ENCODE peak calls at places on chromosomes 3 and 15, in four cellular contexts. A, D, P and C are unnamed samples.

GRCh38 chr3:61439116-61439459 is 122.3 kb upstream of the PTPRG start:
- DNase-seq in A (no peak), D (no peak), P (no peak), C (no peak)

GRCh38 chr3:196793224-196793623 is 53.6 kb downstream of the PAK2 start:
- DNase-seq in A (peak), D (no peak), P (peak), C (no peak)

GRCh38 chr3:49794431-49794830 is 5.2 kb downstream of the CDHR4 start:
- DNase-seq in A (no peak), D (no peak), P (no peak), C (peak)

GRCh38 chr15:91099616-91100560 is at the start of gene SV2B:
- DNase-seq in A (peak), D (peak), P (peak), C (no peak)

GRCh38 chr3:122932251-122932967 is 95.2 kb downstream of the SEMA5B start:
- DNase-seq in A (no peak), D (no peak), P (peak), C (no peak)

GRCh38 chr15:71781179-71781964 is 29.0 kb upstream of the NR2E3 start:
- DNase-seq in A (no peak), D (no peak), P (peak), C (no peak)

GRCh38 chr3:113212155-113212844 is 943 bp downstream of the BOC start:
- DNase-seq in A (peak), D (peak), P (peak), C (no peak)

GRCh38 chr15:78076231-78077052 is 1.1 kb downstream of the TBC1D2B start:
- DNase-seq in A (no peak), D (no peak), P (no peak), C (no peak)

GRCh38 chr3:182067423-182067822 is 355.7 kb downstream of the SOX2 start:
- DNase-seq in A (no peak), D (no peak), P (no peak), C (no peak)

GRCh38 chr3:99286266-99286845 is 352.0 kb upstream of the COL8A1 start:
- DNase-seq in A (peak), D (no peak), P (peak), C (no peak)

GRCh38 chr3:170614214-170614966 is 28.5 kb upstream of the SLC7A14 start:
- DNase-seq in A (peak), D (no peak), P (peak), C (no peak)

GRCh38 chr3:171172070-171172469 is 145.6 kb upstream of the SLC2A2 start:
- DNase-seq in A (no peak), D (no peak), P (no peak), C (no peak)

GRCh38 chr15:38069001-38069400 is 134.6 kb downstream of the TMCO5A start:
- DNase-seq in A (peak), D (no peak), P (peak), C (no peak)

GRCh38 chr3:141426404-141427034 is 58.2 kb downstream of the ZBTB38 start:
- DNase-seq in A (peak), D (no peak), P (peak), C (no peak)

GRCh38 chr3:144643778-144644191 is 672.2 kb downstream of the DIPK2A start:
- DNase-seq in A (peak), D (no peak), P (peak), C (no peak)

GRCh38 chr3:141050913-141051632 is at the start of gene SPSB4:
- DNase-seq in A (peak), D (peak), P (peak), C (no peak)

GRCh38 chr3:16897254-16897926 is 12.6 kb downstream of the PLCL2 start:
- DNase-seq in A (no peak), D (peak), P (peak), C (no peak)

GRCh38 chr15:63492541-63493077 is 11.8 kb upstream of the USP3 start:
- DNase-seq in A (peak), D (no peak), P (peak), C (no peak)

GRCh38 chr15:90909976-90910375 is 6.9 kb downstream of the MAN2A2 start:
- DNase-seq in A (no peak), D (no peak), P (no peak), C (no peak)

GRCh38 chr15:66139816-66140215 is 113.7 kb downstream of the MEGF11 start:
- DNase-seq in A (no peak), D (no peak), P (no peak), C (no peak)

GRCh38 chr3:69948246-69948862 is 51.2 kb upstream of the SAMMSON start:
- DNase-seq in A (peak), D (peak), P (peak), C (no peak)

GRCh38 chr3:153038367-153038766 is 123.7 kb upstream of the RAP2B start:
- DNase-seq in A (no peak), D (no peak), P (no peak), C (no peak)

GRCh38 chr3:153032891-153033290 is 129.1 kb upstream of the RAP2B start:
- DNase-seq in A (no peak), D (no peak), P (no peak), C (no peak)

GRCh38 chr3:153043729-153044314 is 118.2 kb upstream of the RAP2B start:
- DNase-seq in A (peak), D (no peak), P (peak), C (no peak)

GRCh38 chr3:153042088-153042487 is 119.9 kb upstream of the RAP2B start:
- DNase-seq in A (no peak), D (no peak), P (no peak), C (no peak)

GRCh38 chr3:153038779-153039178 is 123.2 kb upstream of the RAP2B start:
- DNase-seq in A (no peak), D (no peak), P (peak), C (no peak)
- TF ChIP-seq CTCF in A (no peak), D (no peak), P (no peak), C (no peak)

DNA sequence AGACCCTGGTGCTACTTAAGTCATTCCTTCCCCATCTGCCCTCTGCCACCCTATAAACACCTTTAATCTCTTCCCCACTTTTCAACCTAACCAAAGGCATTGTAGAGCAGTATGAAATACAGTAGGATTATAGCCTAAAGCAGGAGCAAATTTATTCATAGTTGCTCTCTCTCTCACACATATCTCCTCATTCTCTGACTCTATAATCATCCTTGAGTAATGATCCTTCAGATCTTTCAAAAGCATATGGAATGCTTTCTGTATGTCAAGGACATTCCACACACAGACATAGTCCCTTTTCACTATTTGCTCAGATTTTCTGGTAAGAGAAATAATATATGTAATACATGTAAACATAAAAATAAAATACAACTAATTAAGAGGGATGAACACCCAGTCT is 54.1 kb downstream of the TRPC1 start:
- DNase-seq in A (no peak), D (no peak), P (no peak), C (no peak)
- TF ChIP-seq CTCF in A (no peak), D (no peak), P (no peak), C (no peak)

DNA sequence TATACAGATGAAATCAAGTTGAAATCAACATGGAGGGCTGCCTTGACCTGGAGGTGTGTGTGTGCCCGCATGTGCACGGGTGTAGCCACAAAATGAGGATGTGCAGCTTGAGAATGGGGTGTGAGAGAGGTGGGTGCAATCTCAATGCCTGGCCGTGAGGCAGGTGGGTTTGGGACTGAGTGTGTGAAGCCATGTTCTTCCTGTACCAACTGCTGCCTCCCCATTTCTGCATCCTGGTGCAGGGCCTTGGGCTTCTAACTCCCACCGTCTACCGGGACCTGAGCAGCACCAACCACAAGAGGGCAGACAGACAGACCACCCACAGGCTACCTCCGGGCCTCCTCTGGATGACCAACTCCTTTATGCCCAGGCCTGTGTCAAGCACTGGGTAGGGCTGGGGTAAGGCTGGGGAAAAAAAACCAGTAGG is 161.9 kb upstream of the TLE3 start:
- DNase-seq in A (no peak), D (peak), P (no peak), C (no peak)
- TF ChIP-seq CTCF in A (no peak), D (no peak), P (peak), C (peak)

DNA sequence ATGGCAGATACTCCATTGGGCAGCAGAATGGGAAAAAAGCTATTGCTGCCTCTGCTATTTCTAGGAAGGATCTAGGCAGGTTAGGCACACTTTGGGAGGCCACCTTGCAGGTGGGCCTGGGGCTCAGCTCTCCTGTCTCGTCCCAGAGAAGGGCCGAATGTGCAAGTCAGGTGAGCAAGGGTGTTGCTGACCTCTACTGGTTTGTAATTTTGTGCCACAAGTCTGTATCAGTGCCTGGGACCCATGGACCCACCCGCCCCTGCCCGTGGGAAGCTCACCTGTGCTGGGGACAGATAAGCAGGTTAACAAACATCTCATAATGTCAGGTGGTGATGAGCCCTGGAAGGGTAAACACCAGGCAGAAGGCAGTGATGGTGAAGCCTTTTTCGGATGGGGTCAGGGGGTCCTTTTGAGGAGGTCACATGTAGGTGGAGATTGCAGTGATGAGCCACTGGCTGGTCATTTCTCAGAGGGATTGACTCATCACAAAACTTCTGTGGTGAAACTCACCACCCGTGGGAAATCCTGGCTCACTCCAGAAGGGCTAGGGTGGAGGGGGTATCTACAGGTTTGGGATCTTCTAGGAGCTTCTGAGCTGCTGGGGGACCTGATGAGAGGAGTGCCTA is 161.3 kb downstream of the KLF13 start:
- DNase-seq in A (no peak), D (no peak), P (peak), C (no peak)
- TF ChIP-seq CTCF in A (peak), D (no peak), P (peak), C (no peak)

DNA sequence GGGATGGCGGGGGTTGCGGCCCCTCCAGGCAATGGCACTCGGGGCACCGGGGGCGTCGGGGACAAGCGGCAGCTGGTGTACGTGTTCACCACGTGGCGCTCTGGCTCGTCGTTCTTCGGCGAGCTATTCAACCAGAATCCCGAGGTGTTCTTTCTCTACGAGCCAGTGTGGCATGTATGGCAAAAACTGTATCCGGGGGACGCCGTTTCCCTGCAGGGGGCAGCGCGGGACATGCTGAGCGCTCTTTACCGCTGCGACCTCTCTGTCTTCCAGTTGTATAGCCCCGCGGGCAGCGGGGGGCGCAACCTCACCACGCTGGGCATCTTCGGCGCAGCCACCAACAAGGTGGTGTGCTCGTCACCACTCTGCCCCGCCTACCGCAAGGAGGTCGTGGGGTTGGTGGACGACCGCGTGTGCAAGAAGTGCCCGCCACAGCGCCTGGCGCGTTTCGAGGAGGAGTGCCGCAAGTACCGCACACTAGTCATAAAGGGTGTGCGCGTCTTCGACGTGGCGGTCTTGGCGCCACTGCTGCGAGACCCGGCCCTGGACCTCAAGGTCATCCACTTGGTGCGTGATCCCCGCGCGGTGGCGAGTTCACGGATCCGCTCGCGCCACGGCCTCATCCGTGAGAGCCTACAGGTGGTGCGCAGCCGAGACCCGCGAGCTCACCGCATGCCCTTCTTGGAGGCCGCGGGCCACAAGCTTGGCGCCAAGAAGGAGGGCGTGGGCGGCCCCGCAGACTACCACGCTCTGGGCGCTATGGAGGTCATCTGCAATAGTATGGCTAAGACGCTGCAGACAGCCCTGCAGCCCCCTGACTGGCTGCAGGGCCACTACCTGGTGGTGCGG is 1.9 kb downstream of the CHST2 start:
- DNase-seq in A (peak), D (peak), P (peak), C (peak)
- TF ChIP-seq CTCF in A (peak), D (peak), P (peak), C (peak)

GRCh38 chr3:183909030-183909600 is 24.4 kb upstream of the PARL start:
- DNase-seq in A (no peak), D (no peak), P (no peak), C (no peak)
- TF ChIP-seq CTCF in A (no peak), D (no peak), P (no peak), C (no peak)

DNA sequence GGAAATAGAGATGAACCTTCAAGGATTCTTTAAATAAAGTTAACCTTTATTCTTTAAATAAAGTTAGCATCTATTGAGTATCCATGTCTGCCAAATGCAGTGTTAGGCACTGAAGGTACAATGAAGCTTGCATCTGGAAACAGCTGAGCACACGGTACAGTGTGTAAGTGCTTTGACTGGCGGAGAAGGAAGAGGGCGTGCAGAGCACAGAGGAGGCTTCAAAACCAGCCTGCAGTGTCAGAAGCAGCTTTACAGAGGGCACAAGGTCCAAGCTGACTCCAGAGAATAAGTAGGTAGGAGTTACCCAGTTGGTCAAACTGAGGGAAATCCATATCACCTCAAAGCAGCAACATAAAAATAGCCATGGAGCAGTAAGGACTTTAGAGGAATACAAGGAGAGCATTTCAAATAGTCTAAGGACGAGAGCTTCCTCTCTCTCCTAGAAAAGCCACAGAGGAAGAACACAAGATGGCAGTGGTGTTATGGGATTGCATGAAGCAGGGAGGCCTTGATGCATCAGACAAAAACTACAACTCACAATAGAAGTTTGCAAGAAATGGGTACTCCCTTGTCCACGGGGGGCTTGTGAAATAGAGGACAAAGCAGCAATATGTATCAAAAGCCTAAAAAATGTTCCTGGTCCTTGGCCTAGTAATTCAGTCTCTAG is 60.3 kb upstream of the PPP2R3A start:
- DNase-seq in A (peak), D (no peak), P (peak), C (no peak)
- TF ChIP-seq CTCF in A (peak), D (no peak), P (peak), C (peak)

GRCh38 chr3:14125193-14126016 is 553 bp downstream of the TMEM43 start:
- DNase-seq in A (peak), D (peak), P (peak), C (peak)
- TF ChIP-seq CTCF in A (no peak), D (no peak), P (peak), C (peak)